ENCODE peak calls at places on chromosome 7, in four cellular contexts. E, S, O and I are unnamed samples.

GRCh38 chr7:37065779-37066271 is 341.5 kb upstream of the AOAH start:
- DNase-seq in E (peak; percentile 72), S (peak; percentile 88), O (no peak), I (no peak)

GRCh38 chr7:1897076-1897860 is 227.2 kb downstream of the ELFN1 start:
- DNase-seq in E (no peak), S (peak; percentile 88), O (no peak), I (no peak)

GRCh38 chr7:78953726-78954363 is 499.6 kb downstream of the MAGI2 start:
- DNase-seq in E (no peak), S (no peak), O (no peak), I (no peak)

GRCh38 chr7:13827716-13828115 is 161.8 kb downstream of the ETV1 start:
- DNase-seq in E (no peak), S (no peak), O (no peak), I (no peak)

GRCh38 chr7:155377837-155378579 is 79.9 kb upstream of the EN2 start:
- DNase-seq in E (peak; percentile 32), S (peak; percentile 59), O (peak; percentile 58), I (no peak)

GRCh38 chr7:453597-454306 is 65.9 kb downstream of the PDGFA start:
- DNase-seq in E (no peak), S (no peak), O (no peak), I (no peak)

GRCh38 chr7:30751696-30752273 is at the start of gene INMT:
- DNase-seq in E (no peak), S (no peak), O (no peak), I (peak; percentile 23)

GRCh38 chr7:132933076-132933466 is 148.8 kb downstream of the CHCHD3 start:
- DNase-seq in E (peak; percentile 3), S (peak; percentile 48), O (no peak), I (peak; percentile 36)

GRCh38 chr7:26101471-26102151 is 50.4 kb upstream of the NFE2L3 start:
- DNase-seq in E (no peak), S (no peak), O (peak; percentile 95), I (no peak)

GRCh38 chr7:5217851-5218331 is 27.9 kb downstream of the WIPI2 start:
- DNase-seq in E (no peak), S (no peak), O (no peak), I (no peak)

GRCh38 chr7:22866965-22867364 is 44.3 kb upstream of the TOMM7 start:
- DNase-seq in E (no peak), S (no peak), O (no peak), I (peak; percentile 82)

GRCh38 chr7:72492446-72492845 is 80.3 kb upstream of the CALN1 start:
- DNase-seq in E (no peak), S (no peak), O (no peak), I (no peak)

GRCh38 chr7:51278797-51279196 is 37.8 kb downstream of the COBL start:
- DNase-seq in E (no peak), S (peak; percentile 50), O (peak; percentile 80), I (no peak)

GRCh38 chr7:20784311-20785210 is 2.1 kb downstream of the SP8 start:
- DNase-seq in E (peak; percentile 66), S (peak; percentile 96), O (peak; percentile 46), I (no peak)

GRCh38 chr7:117323877-117324699 is 1.2 kb upstream of the WNT2 start:
- DNase-seq in E (peak; percentile 25), S (peak; percentile 61), O (no peak), I (peak; percentile 17)

GRCh38 chr7:108268200-108268820 is 138.1 kb upstream of the LAMB4 start:
- DNase-seq in E (no peak), S (no peak), O (no peak), I (no peak)

GRCh38 chr7:45259966-45260646 is 102.5 kb downstream of the RAMP3 start:
- DNase-seq in E (no peak), S (peak; percentile 70), O (peak; percentile 72), I (no peak)

GRCh38 chr7:50534690-50535290 is 30.4 kb downstream of the DDC start:
- DNase-seq in E (peak; percentile 99), S (peak; percentile 98), O (no peak), I (peak; percentile 97)

GRCh38 chr7:158570449-158571170 is 17.0 kb downstream of the PTPRN2 start:
- DNase-seq in E (no peak), S (no peak), O (no peak), I (no peak)

GRCh38 chr7:33061282-33061928 is 1.2 kb downstream of the NT5C3A start:
- DNase-seq in E (no peak), S (no peak), O (no peak), I (no peak)

GRCh38 chr7:157228864-157229422 is 90.2 kb downstream of the UBE3C start:
- DNase-seq in E (no peak), S (peak; percentile 38), O (peak; percentile 51), I (peak; percentile 35)

GRCh38 chr7:2105917-2106316 is 126.8 kb downstream of the MAD1L1 start:
- DNase-seq in E (no peak), S (no peak), O (peak; percentile 61), I (no peak)